ENCODE peak calls at places on chromosomes 4 and X, in eight cellular contexts. X, Q, J, R, Z, A, C and H are unnamed samples.
A peak's percentile ranks its signal among the peaks of the same experiment; 100 is the strongest.

GRCh38 chrX:74902806-74903205 is 22.4 kb downstream of the NEXMIF start:
- DNase-seq in Z (no peak), Q (no peak), J (no peak), R (no peak), X (no peak), C (no peak), A (no peak), H (no peak)

GRCh38 chrX:99394450-99394849 is 1015.6 kb downstream of the PCDH19 start:
- DNase-seq in Z (no peak), X (no peak), Q (no peak), A (peak; percentile 24), J (no peak), R (no peak), C (no peak), H (peak; percentile 0)

GRCh38 chr4:147704846-147705245 is 20.9 kb upstream of the PRMT9 start:
- DNase-seq in C (no peak), Z (no peak), A (no peak), Q (no peak), J (no peak), R (no peak), X (no peak), H (no peak)

GRCh38 chr4:16524379-16524778 is 298.1 kb upstream of the TAPT1 start:
- DNase-seq in R (no peak), Z (no peak), A (no peak), Q (no peak), C (no peak), X (no peak), J (no peak), H (no peak)

GRCh38 chr4:133150643-133151300 is 1.7 kb downstream of the PCDH10 start:
- DNase-seq in Q (no peak), X (no peak), A (no peak), R (no peak), Z (peak; percentile 48), C (no peak), J (peak; percentile 39), H (peak; percentile 32)

GRCh38 chr4:39820186-39820585 is 122.2 kb downstream of the UBE2K start:
- DNase-seq in R (no peak), Z (no peak), A (no peak), J (no peak), C (no peak), Q (no peak), X (no peak), H (no peak)

GRCh38 chrX:47278684-47279083 is 45.9 kb downstream of the USP11 start:
- DNase-seq in Q (no peak), Z (no peak), J (no peak), A (no peak), X (peak; percentile 32), R (no peak), C (no peak), H (no peak)

GRCh38 chrX:96576358-96576757 is 108.3 kb upstream of the DIAPH2 start:
- DNase-seq in J (no peak), Q (no peak), R (no peak), C (no peak), X (no peak), Z (no peak), A (no peak), H (no peak)

GRCh38 chr4:32435320-32435719 is 1715.2 kb downstream of the PCDH7 start:
- DNase-seq in C (no peak), Q (no peak), R (no peak), Z (no peak), J (no peak), A (no peak), X (no peak), H (no peak)

GRCh38 chr4:177448850-177449249 is 6.6 kb upstream of the AGA start:
- DNase-seq in C (no peak), Z (no peak), X (peak; percentile 34), R (no peak), A (no peak), J (no peak), Q (no peak), H (peak; percentile 76)

GRCh38 chr4:2961411-2962098 is 1.7 kb downstream of the NOP14 start:
- DNase-seq in X (no peak), J (no peak), Q (no peak), C (no peak), R (no peak), Z (no peak), A (peak; percentile 32), H (peak; percentile 40)

GRCh38 chr4:123390846-123391456 is 5.6 kb upstream of the SPRY1 start:
- DNase-seq in J (no peak), C (no peak), Q (peak; percentile 56), X (no peak), Z (no peak), R (no peak), A (peak; percentile 61), H (peak; percentile 55)

GRCh38 chr4:32858971-32859370 is 2138.8 kb downstream of the PCDH7 start:
- DNase-seq in A (peak; percentile 60), Z (no peak), X (peak; percentile 51), C (no peak), J (no peak), Q (peak; percentile 18), R (no peak), H (peak; percentile 7)

GRCh38 chrX:37314526-37314925 is 34.6 kb upstream of the PRRG1 start:
- DNase-seq in Q (no peak), C (no peak), A (no peak), R (no peak), J (no peak), X (peak; percentile 45), Z (no peak), H (no peak)

GRCh38 chr4:1477045-1477905 is 71.0 kb upstream of the NKX1-1 start:
- DNase-seq in A (no peak), J (no peak), R (no peak), Z (no peak), X (no peak), C (no peak), Q (no peak), H (no peak)

GRCh38 chrX:24231169-24231568 is 81.6 kb downstream of the ZFX start:
- DNase-seq in J (no peak), X (peak; percentile 61), Q (no peak), Z (no peak), A (peak; percentile 38), R (no peak), C (no peak), H (peak; percentile 77)

GRCh38 chr4:133865606-133866327 is 335.8 kb downstream of the PABPC4L start:
- DNase-seq in R (no peak), Z (no peak), J (no peak), A (peak; percentile 87), C (no peak), Q (peak; percentile 53), X (peak; percentile 98), H (peak; percentile 35)

GRCh38 chrX:44071070-44071645 is 98.0 kb upstream of the NDP start:
- DNase-seq in C (no peak), A (no peak), X (no peak), Z (no peak), J (no peak), R (no peak), Q (no peak), H (no peak)

GRCh38 chr4:105837037-105837436 is 58.2 kb upstream of the NPNT start:
- DNase-seq in C (no peak), A (no peak), J (no peak), Q (no peak), Z (no peak), X (no peak), R (no peak), H (no peak)

GRCh38 chrX:24229967-24230366 is 80.4 kb downstream of the ZFX start:
- DNase-seq in A (no peak), Z (no peak), X (no peak), R (no peak), J (no peak), Q (no peak), C (no peak), H (no peak)

GRCh38 chr4:57136281-57136680 is 26.1 kb upstream of the IGFBP7 start:
- DNase-seq in A (no peak), J (no peak), X (peak; percentile 61), Z (no peak), Q (no peak), C (no peak), R (no peak), H (no peak)

GRCh38 chrX:23434356-23434884 is 99.8 kb downstream of the PTCHD1 start:
- DNase-seq in Z (no peak), A (no peak), J (peak; percentile 86), C (peak; percentile 77), X (peak; percentile 13), R (no peak), Q (peak; percentile 0), H (no peak)

GRCh38 chr4:122218762-122219161 is 66.6 kb downstream of the BLTP1 start:
- DNase-seq in X (no peak), Q (no peak), J (no peak), Z (no peak), C (no peak), R (no peak), A (peak; percentile 18), H (peak; percentile 40)

GRCh38 chr4:186008057-186008456 is 60.9 kb upstream of the TLR3 start:
- DNase-seq in C (no peak), R (no peak), Q (no peak), Z (no peak), J (no peak), X (no peak), A (no peak), H (no peak)

GRCh38 chrX:83845397-83845796 is 15.5 kb upstream of the CYLC1 start:
- DNase-seq in J (no peak), Z (no peak), C (no peak), R (no peak), A (peak; percentile 49), Q (peak; percentile 10), X (no peak), H (peak; percentile 33)

GRCh38 chrX:31333181-31333831 is 261.5 kb upstream of the FTHL17 start:
- DNase-seq in A (no peak), Z (no peak), C (no peak), R (no peak), J (no peak), X (peak; percentile 67), Q (no peak), H (peak; percentile 51)

GRCh38 chrX:45506149-45506768 is 305.6 kb upstream of the DIPK2B start:
- DNase-seq in X (no peak), R (no peak), Z (no peak), J (no peak), Q (no peak), A (no peak), C (no peak), H (no peak)

GRCh38 chrX:103716967-103717366 is 6.3 kb downstream of the TMEM31 start:
- DNase-seq in X (no peak), Z (no peak), R (no peak), Q (peak; percentile 66), A (no peak), J (no peak), C (no peak), H (peak; percentile 7)

GRCh38 chr4:107392380-107392779 is 327.7 kb downstream of the PAPSS1 start:
- DNase-seq in C (no peak), X (no peak), Z (no peak), Q (no peak), J (no peak), R (no peak), A (no peak), H (no peak)